ENCODE peak calls at places on chromosome 14, in eight cellular contexts. Q, I, Z, L, D, H, X and E are unnamed samples.

GRCh38 chr14:64410084-64410774 is 22.1 kb downstream of the MTHFD1 start:
- DNase-seq in Q (no peak), I (no peak), Z (peak; percentile 47), L (no peak), D (no peak), H (no peak), X (no peak), E (no peak)

GRCh38 chr14:22613736-22614239 is 15.7 kb downstream of the ABHD4 start:
- DNase-seq in Q (no peak), I (no peak), Z (peak; percentile 32), L (no peak), D (no peak), H (no peak), X (no peak), E (no peak)

GRCh38 chr14:76894308-76894707 is 68.1 kb downstream of the LRRC74A start:
- DNase-seq in Q (no peak), I (no peak), Z (no peak), L (no peak), D (no peak), H (no peak), X (no peak), E (no peak)

GRCh38 chr14:34436118-34436905 is 25.7 kb downstream of the SPTSSA start:
- DNase-seq in Q (no peak), I (no peak), Z (peak; percentile 80), L (no peak), D (no peak), H (no peak), X (no peak), E (no peak)

GRCh38 chr14:69715725-69716482 is 51.0 kb upstream of the SRSF5 start:
- DNase-seq in Q (peak; percentile 55), I (no peak), Z (peak; percentile 80), L (no peak), D (no peak), H (peak; percentile 44), X (peak; percentile 83), E (peak; percentile 74)

GRCh38 chr14:101404426-101405170 is 156.7 kb upstream of the DIO3 start:
- DNase-seq in Q (no peak), I (no peak), Z (no peak), L (no peak), D (no peak), H (no peak), X (no peak), E (no peak)

GRCh38 chr14:100539766-100540140 is 47.5 kb downstream of the BEGAIN start:
- DNase-seq in Q (no peak), I (no peak), Z (no peak), L (no peak), D (no peak), H (peak; percentile 5), X (peak; percentile 67), E (no peak)

GRCh38 chr14:104724981-104725771 is 1.1 kb downstream of the ADSS1 start:
- DNase-seq in Q (peak; percentile 33), I (no peak), Z (no peak), L (no peak), D (peak; percentile 59), H (peak; percentile 76), X (no peak), E (peak; percentile 66)

GRCh38 chr14:33922125-33922524 is 28.7 kb downstream of the EGLN3 start:
- DNase-seq in Q (no peak), I (no peak), Z (peak; percentile 56), L (no peak), D (no peak), H (no peak), X (no peak), E (no peak)

GRCh38 chr14:93033983-93034670 is 81.6 kb downstream of the ITPK1 start:
- DNase-seq in Q (peak; percentile 19), I (no peak), Z (no peak), L (peak; percentile 72), D (no peak), H (no peak), X (no peak), E (no peak)

GRCh38 chr14:61467281-61467680 is 145.9 kb downstream of the PRKCH start:
- DNase-seq in Q (no peak), I (no peak), Z (no peak), L (no peak), D (no peak), H (peak; percentile 25), X (no peak), E (no peak)

GRCh38 chr14:80586116-80586515 is 355.4 kb downstream of the CEP128 start:
- DNase-seq in Q (no peak), I (no peak), Z (no peak), L (no peak), D (no peak), H (no peak), X (no peak), E (no peak)

GRCh38 chr14:105095236-105095805 is 30.1 kb upstream of the GPR132 start:
- DNase-seq in Q (no peak), I (no peak), Z (no peak), L (no peak), D (no peak), H (no peak), X (peak; percentile 39), E (no peak)

GRCh38 chr14:100546051-100546443 is 41.2 kb downstream of the BEGAIN start:
- DNase-seq in Q (no peak), I (no peak), Z (no peak), L (no peak), D (no peak), H (peak; percentile 41), X (no peak), E (no peak)

GRCh38 chr14:92360666-92361370 is 37.9 kb downstream of the SLC24A4 start:
- DNase-seq in Q (no peak), I (no peak), Z (no peak), L (no peak), D (no peak), H (no peak), X (no peak), E (no peak)

GRCh38 chr14:50560929-50561280 is 960 bp downstream of the ATL1 start:
- DNase-seq in Q (peak; percentile 82), I (peak; percentile 15), Z (peak; percentile 76), L (peak; percentile 51), D (peak; percentile 26), H (peak; percentile 81), X (peak; percentile 96), E (peak; percentile 89)

GRCh38 chr14:32606297-32606696 is 277.2 kb downstream of the AKAP6 start:
- DNase-seq in Q (no peak), I (no peak), Z (no peak), L (no peak), D (no peak), H (no peak), X (no peak), E (no peak)

DNA sequence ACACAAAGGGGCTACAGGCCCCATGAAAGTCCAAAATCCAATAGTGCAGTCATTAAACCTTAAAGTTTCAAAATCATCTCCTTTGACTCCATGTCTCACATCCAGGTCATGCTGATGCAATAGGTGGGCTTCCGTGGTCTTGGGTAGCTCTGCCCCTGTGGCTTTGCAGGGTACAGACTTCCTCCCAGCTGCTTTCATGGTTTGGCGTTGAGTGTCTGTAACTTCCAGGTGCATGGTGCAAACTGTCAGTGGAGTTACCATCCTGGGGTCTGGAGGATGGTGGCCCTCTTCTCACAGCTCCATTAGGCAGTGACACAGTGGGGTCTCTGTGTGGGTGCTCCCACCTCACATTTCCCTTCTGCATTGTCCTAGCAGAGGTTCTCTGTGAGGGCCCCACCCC is 8.5 kb upstream of the OR4Q2 start:
- DNase-seq in Q (no peak), I (no peak), Z (no peak), L (no peak), D (no peak), H (no peak), X (no peak), E (no peak)
- H3K9me3 ChIP-seq in Q (peaks cover 35% of the 10 kb centered on the region), I (no peaks in the 10 kb centered on the region), Z (no peaks in the 10 kb centered on the region), L (no peaks in the 10 kb centered on the region), D (no peaks in the 10 kb centered on the region), H (no peaks in the 10 kb centered on the region), X (no peaks in the 10 kb centered on the region), E (no peaks in the 10 kb centered on the region)

DNA sequence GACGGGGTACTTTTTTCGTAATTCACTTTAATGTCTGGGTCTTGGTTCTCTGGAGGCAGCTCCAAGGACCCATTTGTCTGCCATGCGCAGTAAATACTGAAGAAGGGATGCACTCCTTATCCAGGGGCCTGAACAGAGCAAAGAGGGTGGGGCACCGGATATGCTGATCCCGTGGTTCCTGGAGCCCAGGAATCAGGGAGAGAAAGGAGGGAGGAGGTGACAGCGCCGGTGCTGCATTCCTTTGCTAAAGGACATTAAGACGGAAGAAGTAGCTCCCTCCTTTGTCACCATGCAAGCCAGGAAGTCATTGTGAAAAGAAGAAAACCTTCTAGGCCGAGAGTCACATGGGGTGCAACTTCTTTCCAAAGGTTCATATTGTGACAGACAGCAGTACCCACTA is 1057.7 kb downstream of the VRK1 start:
- DNase-seq in Q (no peak), I (no peak), Z (no peak), L (no peak), D (no peak), H (no peak), X (no peak), E (no peak)
- H3K27ac ChIP-seq in Q (no peak overlapping the region), I (no peak overlapping the region), Z (no peak overlapping the region), L (no peak overlapping the region), D (no peak overlapping the region), H (no peak overlapping the region), X (no peak overlapping the region), E (no peak overlapping the region)

DNA sequence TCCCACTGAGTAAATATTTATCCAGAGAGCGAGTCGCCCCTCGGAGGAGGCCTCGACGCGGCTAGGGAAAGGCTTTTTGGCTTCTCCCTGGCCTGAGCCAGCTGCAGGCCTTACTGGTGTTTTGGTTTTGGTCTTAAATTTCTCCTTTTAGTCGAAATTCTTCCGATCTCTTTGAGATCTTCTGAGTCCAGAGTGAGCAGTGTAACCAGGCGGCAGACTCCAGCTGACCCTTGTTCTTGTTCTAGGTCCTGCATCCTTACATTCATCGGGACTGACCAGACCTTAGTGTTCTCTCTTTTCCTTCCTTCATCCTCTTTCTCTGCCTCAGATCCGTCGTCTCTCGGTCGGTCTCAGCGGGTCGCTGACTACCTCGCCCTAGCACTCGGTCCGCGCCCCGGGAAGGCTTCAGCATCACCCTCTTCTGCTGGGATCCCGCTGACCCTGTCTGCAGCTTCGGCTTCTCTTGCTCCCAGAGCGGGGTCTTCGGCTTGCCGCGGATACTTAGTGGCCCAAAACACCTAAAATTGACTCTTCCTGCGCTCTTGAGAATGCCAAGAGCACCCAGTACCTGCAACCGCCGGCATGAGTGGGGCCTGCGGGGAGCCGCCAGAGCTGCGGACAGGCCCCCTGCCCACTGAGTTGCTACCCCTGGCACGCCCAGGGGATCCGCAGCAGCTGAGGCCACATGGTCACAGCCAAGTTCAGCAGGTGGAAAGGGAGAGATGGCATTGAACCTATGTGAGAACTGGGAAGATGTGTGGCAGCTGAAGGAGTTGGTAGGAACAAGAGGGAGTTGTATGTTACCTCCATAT is 2.4 kb upstream of the PAX9 start:
- DNase-seq in Q (no peak), I (no peak), Z (no peak), L (no peak), D (no peak), H (no peak), X (peak; percentile 66), E (peak; percentile 40)
- H3K4me1 ChIP-seq in Q (peaks cover 2% of the 10 kb centered on the region), I (peaks cover 26% of the 10 kb centered on the region), Z (no peaks in the 10 kb centered on the region), L (peaks cover 7% of the 10 kb centered on the region), D (peaks cover 10% of the 10 kb centered on the region), H (peaks cover 52% of the 10 kb centered on the region), X (no peaks in the 10 kb centered on the region), E (peaks cover 10% of the 10 kb centered on the region)

DNA sequence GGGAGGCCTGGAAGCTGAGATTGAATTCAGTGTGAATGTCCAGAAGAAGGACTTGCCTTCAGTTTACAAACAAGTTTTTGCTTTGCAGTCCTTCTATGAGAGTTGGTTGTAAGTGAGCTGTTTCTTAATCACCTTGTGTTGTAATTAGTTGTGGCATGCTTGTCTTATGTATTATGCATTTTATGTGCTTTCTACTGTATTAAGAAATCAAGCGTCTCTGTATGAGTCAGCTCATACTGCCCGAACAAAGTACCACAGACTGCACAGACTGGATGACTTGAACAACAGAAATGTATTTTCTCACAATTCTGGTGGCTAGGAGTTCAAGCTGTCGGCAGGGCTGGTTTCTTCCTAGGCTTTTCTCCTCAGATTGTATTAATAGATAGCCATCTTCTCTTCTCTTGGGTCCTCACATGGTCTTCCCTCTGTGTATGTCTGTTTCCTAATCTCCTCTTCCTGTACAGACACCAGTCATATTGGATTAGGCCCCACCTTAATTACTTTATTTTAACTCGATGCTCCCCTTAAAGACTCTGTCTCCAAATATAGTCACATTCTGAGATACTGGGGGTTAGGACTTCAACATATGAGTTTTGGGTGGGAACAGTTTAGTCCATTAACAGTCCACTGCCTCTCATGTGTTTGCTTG is 77.8 kb downstream of the FLRT2 start:
- DNase-seq in Q (peak; percentile 65), I (no peak), Z (peak; percentile 90), L (no peak), D (no peak), H (no peak), X (no peak), E (no peak)
- H3K9me3 ChIP-seq in Q (no peaks in the 10 kb centered on the region), I (no peaks in the 10 kb centered on the region), Z (no peaks in the 10 kb centered on the region), L (no peaks in the 10 kb centered on the region), D (no peaks in the 10 kb centered on the region), H (no peaks in the 10 kb centered on the region), X (no peaks in the 10 kb centered on the region), E (no peaks in the 10 kb centered on the region)